ENCODE peak calls at places on chromosomes 13 and 19, in seven cellular contexts. T is Peyer's patch, X is cardiac fibroblast, A is neural crest cell, S is pancreas, K is GM06990, C is heart right ventricle. Y is an unnamed sample.

GRCh38 chr19:30649934-30650614 is 277.9 kb downstream of the ZNF536 start:
- DNase-seq in T (no peak), X (peak), A (peak), S (peak), K (no peak), C (no peak), Y (peak)

GRCh38 chr13:36986462-36987240 is 12.5 kb downstream of the ALG5 start:
- DNase-seq in T (no peak), X (peak), A (no peak), S (no peak), K (no peak), C (no peak), Y (no peak)

GRCh38 chr13:34867590-34867989 is 74.5 kb upstream of the NBEA start:
- DNase-seq in T (no peak), X (peak), A (no peak), S (no peak), K (no peak), C (no peak), Y (no peak)

GRCh38 chr19:9857920-9858746 is 23.0 kb downstream of the PIN1 start:
- DNase-seq in T (no peak), X (no peak), A (no peak), S (no peak), K (no peak), C (no peak), Y (peak)

GRCh38 chr13:82717249-82717648 is 1165.0 kb downstream of the SLITRK1 start:
- DNase-seq in T (no peak), X (peak), A (no peak), S (no peak), K (no peak), C (no peak), Y (no peak)

GRCh38 chr19:6801397-6802086 is 29.0 kb downstream of the VAV1 start:
- DNase-seq in T (peak), X (peak), A (no peak), S (peak), K (peak), C (peak), Y (peak)

GRCh38 chr13:29937836-29938235 is 87.4 kb upstream of the UBL3 start:
- DNase-seq in T (peak), X (no peak), A (no peak), S (no peak), K (no peak), C (no peak), Y (no peak)

GRCh38 chr19:55079400-55080038 is 3.9 kb downstream of the EPS8L1 start:
- DNase-seq in T (no peak), X (no peak), A (no peak), S (peak), K (no peak), C (no peak), Y (peak)

GRCh38 chr13:24033527-24034302 is 126.8 kb upstream of the SPATA13 start:
- DNase-seq in T (no peak), X (peak), A (no peak), S (no peak), K (no peak), C (no peak), Y (no peak)

GRCh38 chr13:101219609-101220265 is 196.6 kb downstream of the NALCN start:
- DNase-seq in T (no peak), X (no peak), A (no peak), S (peak), K (no peak), C (no peak), Y (no peak)

GRCh38 chr19:35903550-35904179 is 1.3 kb downstream of the HCST start:
- DNase-seq in T (peak), X (peak), A (no peak), S (peak), K (peak), C (peak), Y (peak)

DNA sequence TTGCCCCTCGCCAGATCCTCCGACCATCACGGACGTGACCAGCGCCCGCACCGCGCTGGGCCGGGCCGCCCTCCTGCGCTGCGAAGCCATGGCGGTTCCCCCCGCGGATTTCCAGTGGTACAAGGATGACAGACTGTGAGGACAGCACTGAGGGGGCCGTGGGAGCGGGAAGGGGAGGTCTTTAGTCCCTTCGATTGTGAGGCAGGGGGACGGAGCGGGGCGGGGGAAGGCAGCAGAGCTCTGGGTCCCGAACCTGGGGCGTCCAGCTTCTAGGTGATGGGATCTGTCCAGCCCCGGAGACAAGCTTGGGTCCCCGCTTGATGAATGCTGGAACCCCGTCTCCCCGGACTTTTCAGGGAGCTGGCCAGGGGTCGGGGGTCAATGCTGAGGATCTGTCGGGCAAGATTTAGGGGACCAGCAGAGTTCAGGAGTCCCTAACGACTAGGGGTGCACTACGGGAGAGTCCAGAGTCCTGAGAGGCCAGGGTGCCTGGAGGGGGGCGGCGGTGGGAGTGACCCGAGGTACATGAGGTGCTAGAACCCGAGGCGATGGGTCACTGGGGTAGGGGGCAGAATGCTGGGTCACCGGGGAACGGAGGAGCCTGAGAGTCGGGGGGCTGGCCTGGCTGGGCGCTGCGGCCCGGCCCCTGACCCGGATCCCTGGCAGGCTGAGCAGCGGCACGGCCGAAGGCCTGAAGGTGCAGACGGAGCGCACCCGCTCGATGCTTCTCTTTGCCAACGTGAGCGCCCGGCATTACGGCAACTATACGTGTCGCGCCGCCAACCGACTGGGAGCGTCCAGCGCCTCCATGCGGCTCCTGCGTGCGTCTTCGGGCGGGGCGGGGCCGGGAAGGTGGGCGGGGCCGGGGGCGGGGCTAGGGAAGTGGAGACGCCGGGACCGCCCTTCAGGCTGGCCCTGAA is 14.6 kb downstream of the VSIG10L start:
- DNase-seq in T (no peak), X (peak), A (no peak), S (no peak), K (peak), C (peak), Y (peak)
- TF ChIP-seq CTCF in T (no peak), X (no peak), A (no peak), S (no peak), K (peak), C (no peak), Y (peak)

GRCh38 chr13:99830931-99831330 is 140.6 kb downstream of the ZIC5 start:
- DNase-seq in T (no peak), X (no peak), A (no peak), S (no peak), K (no peak), C (no peak), Y (no peak)
- TF ChIP-seq CTCF in T (no peak), X (no peak), A (no peak), S (no peak), K (no peak), C (no peak), Y (no peak)

GRCh38 chr13:44241638-44242037 is 132.0 kb upstream of the SERP2 start:
- DNase-seq in T (no peak), X (no peak), A (no peak), S (no peak), K (no peak), C (no peak), Y (no peak)
- TF ChIP-seq CTCF in T (no peak), X (no peak), A (no peak), S (no peak), K (peak), C (no peak), Y (no peak)

GRCh38 chr13:20109037-20109436 is 51.8 kb downstream of the GJA3 start:
- DNase-seq in T (no peak), X (no peak), A (no peak), S (no peak), K (no peak), C (no peak), Y (no peak)

GRCh38 chr13:20119960-20120359 is 40.9 kb downstream of the GJA3 start:
- DNase-seq in T (no peak), X (no peak), A (no peak), S (no peak), K (no peak), C (no peak), Y (no peak)

GRCh38 chr13:20118268-20119140 is 42.3 kb downstream of the GJA3 start:
- DNase-seq in T (peak), X (peak), A (peak), S (peak), K (peak), C (peak), Y (peak)

GRCh38 chr13:20116213-20116612 is 44.6 kb downstream of the GJA3 start:
- DNase-seq in T (no peak), X (no peak), A (no peak), S (no peak), K (no peak), C (no peak), Y (no peak)

GRCh38 chr13:20114066-20114465 is 46.8 kb downstream of the GJA3 start:
- DNase-seq in T (no peak), X (no peak), A (no peak), S (no peak), K (no peak), C (no peak), Y (no peak)
- TF ChIP-seq CTCF in T (no peak), X (no peak), A (no peak), S (no peak), K (no peak), C (no peak), Y (no peak)

DNA sequence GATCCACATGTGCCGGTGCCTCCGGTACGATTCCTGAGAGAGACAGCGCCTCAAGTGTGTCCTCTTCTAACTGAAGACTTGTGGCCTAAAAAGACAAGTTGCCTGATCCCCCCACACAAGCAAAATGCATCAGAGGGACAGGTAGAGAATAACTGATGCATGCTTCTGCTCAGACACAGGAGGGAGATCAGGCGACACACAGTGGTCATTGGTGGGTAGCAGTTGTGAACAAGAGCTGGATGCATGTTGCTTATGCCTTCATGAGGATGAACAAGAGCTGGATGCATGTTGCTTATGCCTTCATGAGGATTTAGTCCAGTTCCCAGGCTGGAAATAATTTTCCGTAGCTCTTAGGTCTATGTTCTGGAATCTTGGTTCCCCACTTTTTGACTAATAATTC is 505.6 kb downstream of the MYO16 start:
- DNase-seq in T (no peak), X (no peak), A (no peak), S (no peak), K (no peak), C (no peak), Y (no peak)
- TF ChIP-seq CTCF in T (no peak), X (no peak), A (peak), S (no peak), K (no peak), C (no peak), Y (no peak)

GRCh38 chr13:19959141-19959830 is 759 bp downstream of the ZMYM2 start:
- DNase-seq in T (peak), X (peak), A (peak), S (peak), K (peak), C (peak), Y (peak)
- TF ChIP-seq CTCF in T (no peak), X (peak), A (no peak), S (no peak), K (peak), C (no peak), Y (peak)

DNA sequence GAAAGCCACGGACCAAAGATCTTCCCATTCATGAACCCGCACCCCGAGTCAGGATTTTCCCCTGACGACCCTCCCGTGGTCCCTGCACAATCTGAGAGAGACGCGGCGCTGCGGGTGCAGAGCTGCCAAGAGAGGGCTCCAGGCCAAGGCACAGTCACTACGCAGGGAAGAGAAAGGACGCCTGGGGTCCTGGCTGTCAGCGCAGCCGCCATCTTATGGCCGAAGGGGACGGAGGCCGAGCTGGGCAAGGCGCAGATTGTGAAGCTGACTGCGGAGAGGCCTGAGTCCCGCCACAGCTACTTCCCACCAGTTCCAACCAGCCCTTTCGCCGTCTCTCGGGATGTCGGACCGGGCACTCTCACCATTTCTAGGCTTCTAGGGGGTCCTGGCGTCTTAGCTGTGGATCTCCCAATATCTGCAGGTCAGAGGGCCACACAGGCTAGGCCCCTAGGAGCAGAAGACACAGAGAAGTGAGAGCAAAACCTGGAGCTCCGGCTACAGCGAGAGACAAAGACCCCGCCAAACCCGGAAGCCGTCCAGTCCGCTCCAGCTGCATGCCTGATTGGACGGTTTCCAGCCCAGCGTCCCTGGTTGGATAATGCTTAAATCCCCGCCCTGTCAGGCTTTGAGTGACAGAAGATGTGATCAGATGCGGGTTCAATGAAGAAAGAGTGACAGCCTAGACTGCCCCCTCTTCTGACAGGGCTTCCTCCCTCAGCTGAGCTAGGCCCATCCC is at the start of gene ZNF100:
- DNase-seq in T (peak), X (peak), A (peak), S (peak), K (peak), C (peak), Y (peak)
- TF ChIP-seq CTCF in T (no peak), X (no peak), A (no peak), S (no peak), K (no peak), C (no peak), Y (peak)

DNA sequence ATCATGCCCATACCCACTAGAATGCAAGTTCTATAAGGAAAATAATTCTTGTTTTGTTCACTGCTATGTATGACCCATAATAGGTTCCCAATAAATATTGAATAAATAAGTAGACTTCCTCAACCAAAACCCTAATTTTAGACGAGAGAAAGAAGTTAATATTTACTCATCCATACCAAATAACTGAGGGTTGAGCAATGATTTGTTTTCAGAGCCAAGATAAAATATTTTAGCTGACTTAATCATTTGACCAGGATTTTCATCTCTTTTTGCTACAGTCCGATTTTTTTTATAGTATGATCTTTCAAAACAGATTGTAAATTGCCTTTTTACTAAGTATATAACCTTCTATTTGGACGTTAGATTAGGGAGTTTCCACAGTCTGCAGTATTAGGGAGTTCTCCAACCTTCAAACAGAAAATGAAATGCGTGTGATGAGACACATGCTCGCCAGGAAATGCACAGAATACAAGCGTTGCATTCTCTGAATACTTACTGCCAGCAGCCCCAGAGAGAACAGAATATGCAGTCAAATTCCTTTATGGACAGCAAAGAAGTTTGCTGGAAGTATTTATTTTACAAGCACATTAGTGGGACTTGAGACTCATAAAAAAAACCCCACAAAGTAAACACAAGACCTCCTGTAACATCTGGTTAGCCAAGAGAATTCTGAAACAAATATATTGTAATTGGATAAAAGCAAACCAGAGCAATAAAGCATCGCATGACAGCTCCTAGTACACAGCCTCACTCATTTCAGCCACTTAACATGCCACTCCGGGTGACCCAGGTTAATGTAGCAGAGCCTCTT is 230.0 kb downstream of the MYO16 start:
- DNase-seq in T (no peak), X (peak), A (no peak), S (no peak), K (no peak), C (no peak), Y (no peak)
- TF ChIP-seq CTCF in T (no peak), X (no peak), A (no peak), S (no peak), K (no peak), C (no peak), Y (no peak)

GRCh38 chr19:40528533-40529092 is 48.1 kb upstream of the SHKBP1 start:
- DNase-seq in T (no peak), X (no peak), A (no peak), S (no peak), K (no peak), C (no peak), Y (no peak)

GRCh38 chr19:40530091-40530901 is 46.4 kb upstream of the SHKBP1 start:
- DNase-seq in T (no peak), X (no peak), A (peak), S (peak), K (no peak), C (peak), Y (peak)

GRCh38 chr19:40529093-40529954 is 47.3 kb upstream of the SHKBP1 start:
- DNase-seq in T (peak), X (peak), A (peak), S (peak), K (peak), C (peak), Y (peak)

GRCh38 chr19:40534148-40534547 is 42.5 kb upstream of the SHKBP1 start:
- DNase-seq in T (no peak), X (no peak), A (no peak), S (no peak), K (no peak), C (no peak), Y (no peak)

DNA sequence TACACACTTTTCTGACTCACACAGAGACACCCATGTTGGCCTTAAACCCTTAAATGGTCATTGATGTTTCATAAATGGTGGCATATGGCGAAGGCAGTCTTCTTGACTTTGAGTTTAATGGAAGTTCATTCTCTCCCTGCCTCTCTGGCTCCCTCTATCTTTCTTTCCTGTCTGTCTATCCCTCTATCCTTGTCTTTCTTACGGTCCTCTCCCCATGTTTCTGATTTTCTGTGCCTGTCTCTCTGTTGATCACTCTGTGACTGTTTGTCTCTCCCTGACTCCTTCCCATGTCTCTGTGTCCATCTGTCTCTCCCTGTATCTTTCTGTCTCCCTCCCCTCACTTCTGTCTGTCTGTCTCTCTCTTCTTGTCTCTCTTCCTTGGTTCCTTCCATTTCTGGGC is 43.2 kb upstream of the SHKBP1 start:
- DNase-seq in T (no peak), X (no peak), A (no peak), S (no peak), K (no peak), C (no peak), Y (no peak)
- TF ChIP-seq CTCF in T (no peak), X (peak), A (no peak), S (no peak), K (no peak), C (no peak), Y (no peak)

GRCh38 chr13:21606251-21606650 is 2.3 kb upstream of the MICU2 start:
- DNase-seq in T (no peak), X (no peak), A (no peak), S (no peak), K (no peak), C (no peak), Y (no peak)

GRCh38 chr13:21606781-21607180 is 2.8 kb upstream of the MICU2 start:
- DNase-seq in T (no peak), X (no peak), A (no peak), S (no peak), K (no peak), C (no peak), Y (no peak)

GRCh38 chr13:21608961-21609360 is 5.0 kb upstream of the MICU2 start:
- DNase-seq in T (no peak), X (no peak), A (no peak), S (no peak), K (no peak), C (no peak), Y (no peak)

GRCh38 chr13:21603531-21604448 is at the start of gene MICU2:
- DNase-seq in T (peak), X (peak), A (peak), S (peak), K (peak), C (peak), Y (peak)
- TF ChIP-seq CTCF in T (peak), X (no peak), A (no peak), S (no peak), K (no peak), C (peak), Y (no peak)

Y was measured in GM13976.